ENCODE peak calls at places on chromosome 11, in nine cellular contexts. One of them, this sample, is unnamed.

GRCh38 chr11:114775849-114776621 is 97.7 kb downstream of the NXPE2 start:
- DNase-seq in AG08395: no peak
- DNase-seq in NCI-H774: no peak
- DNase-seq in stimulated activated CD8-positive, alpha-beta memory T cell treated with anti-CD3 and anti-CD28 coated beads, Interleukin-15, amount 100 ng/mL, for 4 hours: no peak
- DNase-seq in PC-9: no peak
- DNase-seq in amniotic stem cell: no peak
- DNase-seq in D341Med: peak
- DNase-seq in GM12865: no peak
- DNase-seq in ureter: no peak
- DNase-seq in this sample: no peak

GRCh38 chr11:279040-279965 is 1.1 kb downstream of the NLRP6 start:
- DNase-seq in AG08395: no peak
- DNase-seq in NCI-H774: no peak
- DNase-seq in stimulated activated CD8-positive, alpha-beta memory T cell treated with anti-CD3 and anti-CD28 coated beads, Interleukin-15, amount 100 ng/mL, for 4 hours: no peak
- DNase-seq in PC-9: no peak
- DNase-seq in amniotic stem cell: no peak
- DNase-seq in D341Med: peak
- DNase-seq in GM12865: no peak
- DNase-seq in ureter: peak
- DNase-seq in this sample: no peak

GRCh38 chr11:11841121-11841604 is 609 bp upstream of the USP47 start:
- DNase-seq in AG08395: peak
- DNase-seq in NCI-H774: peak
- DNase-seq in stimulated activated CD8-positive, alpha-beta memory T cell treated with anti-CD3 and anti-CD28 coated beads, Interleukin-15, amount 100 ng/mL, for 4 hours: peak
- DNase-seq in PC-9: no peak
- DNase-seq in amniotic stem cell: no peak
- DNase-seq in D341Med: no peak
- DNase-seq in GM12865: no peak
- DNase-seq in ureter: peak
- DNase-seq in this sample: peak

GRCh38 chr11:43035011-43035564 is 276.7 kb upstream of the API5 start:
- DNase-seq in AG08395: no peak
- DNase-seq in NCI-H774: no peak
- DNase-seq in stimulated activated CD8-positive, alpha-beta memory T cell treated with anti-CD3 and anti-CD28 coated beads, Interleukin-15, amount 100 ng/mL, for 4 hours: no peak
- DNase-seq in PC-9: no peak
- DNase-seq in amniotic stem cell: no peak
- DNase-seq in D341Med: no peak
- DNase-seq in GM12865: no peak
- DNase-seq in ureter: no peak
- DNase-seq in this sample: no peak

GRCh38 chr11:64711138-64711943 is 11.7 kb downstream of the NRXN2 start:
- DNase-seq in AG08395: no peak
- DNase-seq in NCI-H774: no peak
- DNase-seq in stimulated activated CD8-positive, alpha-beta memory T cell treated with anti-CD3 and anti-CD28 coated beads, Interleukin-15, amount 100 ng/mL, for 4 hours: no peak
- DNase-seq in PC-9: no peak
- DNase-seq in amniotic stem cell: no peak
- DNase-seq in D341Med: no peak
- DNase-seq in GM12865: no peak
- DNase-seq in ureter: no peak
- DNase-seq in this sample: no peak

GRCh38 chr11:91790346-91790745 is 434.3 kb upstream of the FAT3 start:
- DNase-seq in AG08395: no peak
- DNase-seq in NCI-H774: no peak
- DNase-seq in stimulated activated CD8-positive, alpha-beta memory T cell treated with anti-CD3 and anti-CD28 coated beads, Interleukin-15, amount 100 ng/mL, for 4 hours: no peak
- DNase-seq in PC-9: no peak
- DNase-seq in amniotic stem cell: no peak
- DNase-seq in D341Med: no peak
- DNase-seq in GM12865: no peak
- DNase-seq in ureter: no peak
- DNase-seq in this sample: no peak

GRCh38 chr11:69752890-69753289 is 22.3 kb downstream of the FGF4 start:
- DNase-seq in AG08395: no peak
- DNase-seq in NCI-H774: no peak
- DNase-seq in stimulated activated CD8-positive, alpha-beta memory T cell treated with anti-CD3 and anti-CD28 coated beads, Interleukin-15, amount 100 ng/mL, for 4 hours: no peak
- DNase-seq in PC-9: no peak
- DNase-seq in amniotic stem cell: no peak
- DNase-seq in D341Med: no peak
- DNase-seq in GM12865: no peak
- DNase-seq in ureter: no peak
- DNase-seq in this sample: no peak

GRCh38 chr11:126538071-126538470 is 182.6 kb downstream of the ST3GAL4 start:
- DNase-seq in AG08395: no peak
- DNase-seq in NCI-H774: no peak
- DNase-seq in stimulated activated CD8-positive, alpha-beta memory T cell treated with anti-CD3 and anti-CD28 coated beads, Interleukin-15, amount 100 ng/mL, for 4 hours: no peak
- DNase-seq in PC-9: no peak
- DNase-seq in amniotic stem cell: no peak
- DNase-seq in D341Med: no peak
- DNase-seq in GM12865: no peak
- DNase-seq in ureter: no peak
- DNase-seq in this sample: no peak

GRCh38 chr11:92376146-92376599 is 151.6 kb downstream of the FAT3 start:
- DNase-seq in AG08395: no peak
- DNase-seq in NCI-H774: no peak
- DNase-seq in stimulated activated CD8-positive, alpha-beta memory T cell treated with anti-CD3 and anti-CD28 coated beads, Interleukin-15, amount 100 ng/mL, for 4 hours: no peak
- DNase-seq in PC-9: no peak
- DNase-seq in amniotic stem cell: no peak
- DNase-seq in D341Med: no peak
- DNase-seq in GM12865: no peak
- DNase-seq in ureter: no peak
- DNase-seq in this sample: peak

GRCh38 chr11:69159153-69159850 is 3.6 kb downstream of the SMIM38 start:
- DNase-seq in AG08395: no peak
- DNase-seq in NCI-H774: no peak
- DNase-seq in stimulated activated CD8-positive, alpha-beta memory T cell treated with anti-CD3 and anti-CD28 coated beads, Interleukin-15, amount 100 ng/mL, for 4 hours: no peak
- DNase-seq in PC-9: no peak
- DNase-seq in amniotic stem cell: no peak
- DNase-seq in D341Med: no peak
- DNase-seq in GM12865: no peak
- DNase-seq in ureter: no peak
- DNase-seq in this sample: no peak

GRCh38 chr11:122717264-122717867 is 61.8 kb downstream of the UBASH3B start:
- DNase-seq in AG08395: no peak
- DNase-seq in NCI-H774: no peak
- DNase-seq in stimulated activated CD8-positive, alpha-beta memory T cell treated with anti-CD3 and anti-CD28 coated beads, Interleukin-15, amount 100 ng/mL, for 4 hours: peak
- DNase-seq in PC-9: no peak
- DNase-seq in amniotic stem cell: no peak
- DNase-seq in D341Med: no peak
- DNase-seq in GM12865: peak
- DNase-seq in ureter: no peak
- DNase-seq in this sample: no peak

GRCh38 chr11:117273550-117274289 is 17.4 kb upstream of the BACE1-AS start:
- DNase-seq in AG08395: peak
- DNase-seq in NCI-H774: no peak
- DNase-seq in stimulated activated CD8-positive, alpha-beta memory T cell treated with anti-CD3 and anti-CD28 coated beads, Interleukin-15, amount 100 ng/mL, for 4 hours: no peak
- DNase-seq in PC-9: no peak
- DNase-seq in amniotic stem cell: peak
- DNase-seq in D341Med: no peak
- DNase-seq in GM12865: no peak
- DNase-seq in ureter: no peak
- DNase-seq in this sample: peak

GRCh38 chr11:67556244-67556643 is 27.4 kb upstream of the GSTP1 start:
- DNase-seq in AG08395: no peak
- DNase-seq in NCI-H774: no peak
- DNase-seq in stimulated activated CD8-positive, alpha-beta memory T cell treated with anti-CD3 and anti-CD28 coated beads, Interleukin-15, amount 100 ng/mL, for 4 hours: no peak
- DNase-seq in PC-9: no peak
- DNase-seq in amniotic stem cell: no peak
- DNase-seq in D341Med: no peak
- DNase-seq in GM12865: no peak
- DNase-seq in ureter: no peak
- DNase-seq in this sample: no peak

GRCh38 chr11:117809236-117810055 is 12.4 kb upstream of the DSCAML1 start:
- DNase-seq in AG08395: peak
- DNase-seq in NCI-H774: peak
- DNase-seq in stimulated activated CD8-positive, alpha-beta memory T cell treated with anti-CD3 and anti-CD28 coated beads, Interleukin-15, amount 100 ng/mL, for 4 hours: no peak
- DNase-seq in PC-9: no peak
- DNase-seq in amniotic stem cell: no peak
- DNase-seq in D341Med: peak
- DNase-seq in GM12865: peak
- DNase-seq in ureter: peak
- DNase-seq in this sample: peak

GRCh38 chr11:8056810-8057463 is 24.1 kb upstream of the TUB start:
- DNase-seq in AG08395: peak
- DNase-seq in NCI-H774: no peak
- DNase-seq in stimulated activated CD8-positive, alpha-beta memory T cell treated with anti-CD3 and anti-CD28 coated beads, Interleukin-15, amount 100 ng/mL, for 4 hours: no peak
- DNase-seq in PC-9: no peak
- DNase-seq in amniotic stem cell: peak
- DNase-seq in D341Med: no peak
- DNase-seq in GM12865: no peak
- DNase-seq in ureter: no peak
- DNase-seq in this sample: peak

GRCh38 chr11:73963861-73964260 is 13.0 kb downstream of the DNAJB13 start:
- DNase-seq in AG08395: no peak
- DNase-seq in NCI-H774: no peak
- DNase-seq in stimulated activated CD8-positive, alpha-beta memory T cell treated with anti-CD3 and anti-CD28 coated beads, Interleukin-15, amount 100 ng/mL, for 4 hours: no peak
- DNase-seq in PC-9: no peak
- DNase-seq in amniotic stem cell: no peak
- DNase-seq in D341Med: no peak
- DNase-seq in GM12865: no peak
- DNase-seq in ureter: no peak
- DNase-seq in this sample: no peak

GRCh38 chr11:61972796-61973602 is 5.6 kb upstream of the FTH1 start:
- DNase-seq in AG08395: peak
- DNase-seq in NCI-H774: no peak
- DNase-seq in stimulated activated CD8-positive, alpha-beta memory T cell treated with anti-CD3 and anti-CD28 coated beads, Interleukin-15, amount 100 ng/mL, for 4 hours: no peak
- DNase-seq in PC-9: peak
- DNase-seq in amniotic stem cell: peak
- DNase-seq in D341Med: peak
- DNase-seq in GM12865: peak
- DNase-seq in ureter: no peak
- DNase-seq in this sample: peak

GRCh38 chr11:74325649-74326645 is 14.5 kb upstream of the P4HA3 start:
- DNase-seq in AG08395: peak
- DNase-seq in NCI-H774: no peak
- DNase-seq in stimulated activated CD8-positive, alpha-beta memory T cell treated with anti-CD3 and anti-CD28 coated beads, Interleukin-15, amount 100 ng/mL, for 4 hours: no peak
- DNase-seq in PC-9: no peak
- DNase-seq in amniotic stem cell: no peak
- DNase-seq in D341Med: peak
- DNase-seq in GM12865: no peak
- DNase-seq in ureter: peak
- DNase-seq in this sample: peak

GRCh38 chr11:117882539-117882938 is 6.1 kb upstream of the FXYD6 start:
- DNase-seq in AG08395: no peak
- DNase-seq in NCI-H774: peak
- DNase-seq in stimulated activated CD8-positive, alpha-beta memory T cell treated with anti-CD3 and anti-CD28 coated beads, Interleukin-15, amount 100 ng/mL, for 4 hours: no peak
- DNase-seq in PC-9: no peak
- DNase-seq in amniotic stem cell: no peak
- DNase-seq in D341Med: no peak
- DNase-seq in GM12865: no peak
- DNase-seq in ureter: no peak
- DNase-seq in this sample: no peak

GRCh38 chr11:86676010-86676409 is 3.6 kb upstream of the ME3 start:
- DNase-seq in AG08395: no peak
- DNase-seq in NCI-H774: no peak
- DNase-seq in stimulated activated CD8-positive, alpha-beta memory T cell treated with anti-CD3 and anti-CD28 coated beads, Interleukin-15, amount 100 ng/mL, for 4 hours: no peak
- DNase-seq in PC-9: no peak
- DNase-seq in amniotic stem cell: no peak
- DNase-seq in D341Med: no peak
- DNase-seq in GM12865: no peak
- DNase-seq in ureter: no peak
- DNase-seq in this sample: no peak

GRCh38 chr11:15989685-15990084 is 366.7 kb downstream of the SOX6 start:
- DNase-seq in AG08395: no peak
- DNase-seq in NCI-H774: no peak
- DNase-seq in stimulated activated CD8-positive, alpha-beta memory T cell treated with anti-CD3 and anti-CD28 coated beads, Interleukin-15, amount 100 ng/mL, for 4 hours: no peak
- DNase-seq in PC-9: no peak
- DNase-seq in amniotic stem cell: no peak
- DNase-seq in D341Med: no peak
- DNase-seq in GM12865: no peak
- DNase-seq in ureter: no peak
- DNase-seq in this sample: no peak

GRCh38 chr11:105056446-105056845 is 11.3 kb upstream of the CARD16 start:
- DNase-seq in AG08395: no peak
- DNase-seq in NCI-H774: no peak
- DNase-seq in stimulated activated CD8-positive, alpha-beta memory T cell treated with anti-CD3 and anti-CD28 coated beads, Interleukin-15, amount 100 ng/mL, for 4 hours: no peak
- DNase-seq in PC-9: no peak
- DNase-seq in amniotic stem cell: no peak
- DNase-seq in D341Med: no peak
- DNase-seq in GM12865: no peak
- DNase-seq in ureter: no peak
- DNase-seq in this sample: no peak

GRCh38 chr11:113377606-113378005 is 10.0 kb upstream of the ANKK1 start:
- DNase-seq in AG08395: no peak
- DNase-seq in NCI-H774: no peak
- DNase-seq in stimulated activated CD8-positive, alpha-beta memory T cell treated with anti-CD3 and anti-CD28 coated beads, Interleukin-15, amount 100 ng/mL, for 4 hours: no peak
- DNase-seq in PC-9: no peak
- DNase-seq in amniotic stem cell: no peak
- DNase-seq in D341Med: no peak
- DNase-seq in GM12865: no peak
- DNase-seq in ureter: no peak
- DNase-seq in this sample: peak

GRCh38 chr11:118010738-118011461 is 24.7 kb downstream of the IL10RA start:
- DNase-seq in AG08395: no peak
- DNase-seq in NCI-H774: no peak
- DNase-seq in stimulated activated CD8-positive, alpha-beta memory T cell treated with anti-CD3 and anti-CD28 coated beads, Interleukin-15, amount 100 ng/mL, for 4 hours: no peak
- DNase-seq in PC-9: no peak
- DNase-seq in amniotic stem cell: no peak
- DNase-seq in D341Med: no peak
- DNase-seq in GM12865: peak
- DNase-seq in ureter: no peak
- DNase-seq in this sample: no peak

GRCh38 chr11:2799881-2800654 is 85.5 kb downstream of the CDKN1C start:
- DNase-seq in AG08395: no peak
- DNase-seq in NCI-H774: no peak
- DNase-seq in stimulated activated CD8-positive, alpha-beta memory T cell treated with anti-CD3 and anti-CD28 coated beads, Interleukin-15, amount 100 ng/mL, for 4 hours: no peak
- DNase-seq in PC-9: no peak
- DNase-seq in amniotic stem cell: no peak
- DNase-seq in D341Med: no peak
- DNase-seq in GM12865: no peak
- DNase-seq in ureter: peak
- DNase-seq in this sample: no peak

GRCh38 chr11:72430743-72431570 is 3.4 kb downstream of the CLPB start:
- DNase-seq in AG08395: peak
- DNase-seq in NCI-H774: peak
- DNase-seq in stimulated activated CD8-positive, alpha-beta memory T cell treated with anti-CD3 and anti-CD28 coated beads, Interleukin-15, amount 100 ng/mL, for 4 hours: no peak
- DNase-seq in PC-9: no peak
- DNase-seq in amniotic stem cell: no peak
- DNase-seq in D341Med: peak
- DNase-seq in GM12865: peak
- DNase-seq in ureter: no peak
- DNase-seq in this sample: peak

GRCh38 chr11:1727088-1727690 is 23.2 kb downstream of the IFITM10 start:
- DNase-seq in AG08395: no peak
- DNase-seq in NCI-H774: no peak
- DNase-seq in stimulated activated CD8-positive, alpha-beta memory T cell treated with anti-CD3 and anti-CD28 coated beads, Interleukin-15, amount 100 ng/mL, for 4 hours: no peak
- DNase-seq in PC-9: no peak
- DNase-seq in amniotic stem cell: no peak
- DNase-seq in D341Med: no peak
- DNase-seq in GM12865: no peak
- DNase-seq in ureter: peak
- DNase-seq in this sample: no peak

GRCh38 chr11:118311518-118311917 is 7.0 kb downstream of the CD3E start:
- DNase-seq in AG08395: no peak
- DNase-seq in NCI-H774: no peak
- DNase-seq in stimulated activated CD8-positive, alpha-beta memory T cell treated with anti-CD3 and anti-CD28 coated beads, Interleukin-15, amount 100 ng/mL, for 4 hours: no peak
- DNase-seq in PC-9: no peak
- DNase-seq in amniotic stem cell: no peak
- DNase-seq in D341Med: no peak
- DNase-seq in GM12865: no peak
- DNase-seq in ureter: no peak
- DNase-seq in this sample: no peak

GRCh38 chr11:102240502-102240901 is 76.8 kb upstream of the BIRC3 start:
- DNase-seq in AG08395: peak
- DNase-seq in NCI-H774: no peak
- DNase-seq in stimulated activated CD8-positive, alpha-beta memory T cell treated with anti-CD3 and anti-CD28 coated beads, Interleukin-15, amount 100 ng/mL, for 4 hours: no peak
- DNase-seq in PC-9: peak
- DNase-seq in amniotic stem cell: peak
- DNase-seq in D341Med: no peak
- DNase-seq in GM12865: peak
- DNase-seq in ureter: no peak
- DNase-seq in this sample: peak

GRCh38 chr11:65391007-65391406 is 4.6 kb downstream of the FRMD8 start:
- DNase-seq in AG08395: peak
- DNase-seq in NCI-H774: no peak
- DNase-seq in stimulated activated CD8-positive, alpha-beta memory T cell treated with anti-CD3 and anti-CD28 coated beads, Interleukin-15, amount 100 ng/mL, for 4 hours: no peak
- DNase-seq in PC-9: no peak
- DNase-seq in amniotic stem cell: no peak
- DNase-seq in D341Med: no peak
- DNase-seq in GM12865: no peak
- DNase-seq in ureter: no peak
- DNase-seq in this sample: peak

GRCh38 chr11:115930276-115930675 is 426.1 kb upstream of the CADM1 start:
- DNase-seq in AG08395: no peak
- DNase-seq in NCI-H774: peak
- DNase-seq in stimulated activated CD8-positive, alpha-beta memory T cell treated with anti-CD3 and anti-CD28 coated beads, Interleukin-15, amount 100 ng/mL, for 4 hours: no peak
- DNase-seq in PC-9: no peak
- DNase-seq in amniotic stem cell: no peak
- DNase-seq in D341Med: no peak
- DNase-seq in GM12865: peak
- DNase-seq in ureter: no peak
- DNase-seq in this sample: no peak